ENCODE peak calls at places on chromosome X, in ten cellular contexts. One of them, this sample, is unnamed.

GRCh38 chrX:17559728-17560379 is 177.4 kb upstream of the SCML1 start:
- DNase-seq in SW480: peak; percentile 75
- DNase-seq in mesendoderm: peak; percentile 66
- DNase-seq in ELF-1: peak; percentile 55
- DNase-seq in smooth muscle cell of the brain vasculature: no peak
- DNase-seq in AG09319: peak; percentile 70
- DNase-seq in GM23248: peak; percentile 83
- DNase-seq in lower leg skin: no peak
- DNase-seq in neuronal stem cell: no peak
- DNase-seq in endothelial cell: no peak
- DNase-seq in this sample: peak; percentile 33

GRCh38 chrX:11666180-11666579 is 460 bp upstream of the ARHGAP6 start:
- DNase-seq in GM23248: peak; percentile 19
- DNase-seq in endothelial cell: peak; percentile 2
- DNase-seq in neuronal stem cell: peak; percentile 42
- DNase-seq in mesendoderm: peak; percentile 53
- DNase-seq in SW480: no peak
- DNase-seq in AG09319: no peak
- DNase-seq in smooth muscle cell of the brain vasculature: no peak
- DNase-seq in ELF-1: peak; percentile 92
- DNase-seq in lower leg skin: no peak
- DNase-seq in this sample: no peak

GRCh38 chrX:130028196-130028595 is 45.8 kb downstream of the BCORL1 start:
- DNase-seq in ELF-1: peak; percentile 59
- DNase-seq in mesendoderm: peak; percentile 16
- DNase-seq in neuronal stem cell: no peak
- DNase-seq in endothelial cell: peak; percentile 55
- DNase-seq in smooth muscle cell of the brain vasculature: peak; percentile 20
- DNase-seq in GM23248: peak; percentile 50
- DNase-seq in SW480: peak; percentile 24
- DNase-seq in AG09319: peak; percentile 14
- DNase-seq in lower leg skin: no peak
- DNase-seq in this sample: peak; percentile 26

GRCh38 chrX:44071847-44072545 is 98.8 kb upstream of the NDP start:
- DNase-seq in smooth muscle cell of the brain vasculature: no peak
- DNase-seq in GM23248: peak; percentile 70
- DNase-seq in neuronal stem cell: no peak
- DNase-seq in SW480: peak; percentile 80
- DNase-seq in ELF-1: no peak
- DNase-seq in AG09319: no peak
- DNase-seq in lower leg skin: no peak
- DNase-seq in mesendoderm: no peak
- DNase-seq in endothelial cell: no peak
- DNase-seq in this sample: no peak

GRCh38 chrX:21153503-21153902 is 220.7 kb upstream of the CNKSR2 start:
- DNase-seq in GM23248: peak; percentile 72
- DNase-seq in SW480: no peak
- DNase-seq in endothelial cell: no peak
- DNase-seq in smooth muscle cell of the brain vasculature: no peak
- DNase-seq in mesendoderm: peak; percentile 19
- DNase-seq in AG09319: no peak
- DNase-seq in neuronal stem cell: no peak
- DNase-seq in ELF-1: no peak
- DNase-seq in lower leg skin: no peak
- DNase-seq in this sample: no peak

GRCh38 chrX:20026278-20026677 is 35.4 kb upstream of the BCLAF3 start:
- DNase-seq in GM23248: peak; percentile 24
- DNase-seq in endothelial cell: no peak
- DNase-seq in SW480: peak; percentile 48
- DNase-seq in AG09319: peak; percentile 3
- DNase-seq in ELF-1: no peak
- DNase-seq in neuronal stem cell: no peak
- DNase-seq in mesendoderm: peak; percentile 60
- DNase-seq in lower leg skin: no peak
- DNase-seq in smooth muscle cell of the brain vasculature: no peak
- DNase-seq in this sample: no peak

GRCh38 chrX:139112432-139112831 is 400.9 kb upstream of the FGF13 start:
- DNase-seq in neuronal stem cell: no peak
- DNase-seq in mesendoderm: no peak
- DNase-seq in lower leg skin: no peak
- DNase-seq in smooth muscle cell of the brain vasculature: no peak
- DNase-seq in endothelial cell: no peak
- DNase-seq in AG09319: no peak
- DNase-seq in SW480: no peak
- DNase-seq in ELF-1: no peak
- DNase-seq in GM23248: peak; percentile 79
- DNase-seq in this sample: peak; percentile 12

GRCh38 chrX:51336584-51336983 is 4.0 kb downstream of the NUDT10 start:
- DNase-seq in AG09319: peak; percentile 10
- DNase-seq in lower leg skin: no peak
- DNase-seq in GM23248: peak; percentile 62
- DNase-seq in SW480: peak; percentile 56
- DNase-seq in endothelial cell: peak; percentile 2
- DNase-seq in smooth muscle cell of the brain vasculature: no peak
- DNase-seq in mesendoderm: peak; percentile 70
- DNase-seq in ELF-1: peak; percentile 36
- DNase-seq in neuronal stem cell: no peak
- DNase-seq in this sample: no peak

GRCh38 chrX:130937101-130937500 is 34.1 kb upstream of the ENOX2 start:
- DNase-seq in mesendoderm: no peak
- DNase-seq in smooth muscle cell of the brain vasculature: no peak
- DNase-seq in AG09319: no peak
- DNase-seq in SW480: no peak
- DNase-seq in neuronal stem cell: no peak
- DNase-seq in GM23248: no peak
- DNase-seq in ELF-1: no peak
- DNase-seq in lower leg skin: no peak
- DNase-seq in endothelial cell: no peak
- DNase-seq in this sample: no peak

GRCh38 chrX:79367907-79368306 is 773 bp upstream of the ITM2A start:
- DNase-seq in ELF-1: peak; percentile 7
- DNase-seq in AG09319: no peak
- DNase-seq in mesendoderm: peak; percentile 59
- DNase-seq in endothelial cell: no peak
- DNase-seq in smooth muscle cell of the brain vasculature: no peak
- DNase-seq in lower leg skin: no peak
- DNase-seq in neuronal stem cell: no peak
- DNase-seq in GM23248: no peak
- DNase-seq in SW480: no peak
- DNase-seq in this sample: no peak

GRCh38 chrX:16885628-16886027 is 15.5 kb upstream of the RBBP7 start:
- DNase-seq in neuronal stem cell: no peak
- DNase-seq in SW480: no peak
- DNase-seq in mesendoderm: no peak
- DNase-seq in smooth muscle cell of the brain vasculature: no peak
- DNase-seq in GM23248: no peak
- DNase-seq in ELF-1: no peak
- DNase-seq in lower leg skin: no peak
- DNase-seq in AG09319: no peak
- DNase-seq in endothelial cell: no peak
- DNase-seq in this sample: no peak

GRCh38 chrX:31679861-31680260 is 608.0 kb upstream of the FTHL17 start:
- DNase-seq in GM23248: no peak
- DNase-seq in neuronal stem cell: no peak
- DNase-seq in ELF-1: no peak
- DNase-seq in mesendoderm: no peak
- DNase-seq in AG09319: no peak
- DNase-seq in SW480: no peak
- DNase-seq in smooth muscle cell of the brain vasculature: no peak
- DNase-seq in endothelial cell: no peak
- DNase-seq in lower leg skin: no peak
- DNase-seq in this sample: no peak

GRCh38 chrX:121365572-121366161 is 318.3 kb downstream of the GLUD2 start:
- DNase-seq in AG09319: no peak
- DNase-seq in SW480: no peak
- DNase-seq in mesendoderm: peak; percentile 46
- DNase-seq in GM23248: no peak
- DNase-seq in endothelial cell: no peak
- DNase-seq in smooth muscle cell of the brain vasculature: no peak
- DNase-seq in ELF-1: peak; percentile 43
- DNase-seq in neuronal stem cell: no peak
- DNase-seq in lower leg skin: no peak
- DNase-seq in this sample: peak; percentile 22

GRCh38 chrX:85963736-85964135 is 83.6 kb downstream of the CHM start:
- DNase-seq in ELF-1: no peak
- DNase-seq in GM23248: peak; percentile 77
- DNase-seq in AG09319: peak; percentile 23
- DNase-seq in SW480: no peak
- DNase-seq in smooth muscle cell of the brain vasculature: peak; percentile 9
- DNase-seq in lower leg skin: no peak
- DNase-seq in mesendoderm: peak; percentile 64
- DNase-seq in endothelial cell: no peak
- DNase-seq in neuronal stem cell: no peak
- DNase-seq in this sample: no peak